ENCODE peak calls at places on chromosomes 16 and 17, in eight cellular contexts. C is stimulated activated CD4-positive, alpha-beta T cell treated with anti-CD3 and anti-CD28 coated beads, Interleukin-1b, Interleukin-23, amount 100 ng/mL, for 1 hour; O is NCI-H1048; A is NCI-H82; L is effector CD4-positive, alpha-beta T cell; E is stimulated activated CD8-positive, alpha-beta memory T cell treated with anti-CD3 and anti-CD28 coated beads, Interleukin-12 subunit alpha, Interleukin-12 subunit beta, amount 100 ng/mL, for 4 hours; H is GF-D8; R is NCI-H1092 treated with DMSO at 0.1 percent for 48 hours. J is an unnamed sample.

GRCh38 chr16:6009151-6009550 is 911.6 kb upstream of the EEF2KMT start:
- DNase-seq in C (no peak), O (no peak), A (no peak), L (no peak), E (no peak), H (no peak), R (no peak), J (no peak)

GRCh38 chr17:67200727-67201301 is 44.2 kb downstream of the HELZ start:
- DNase-seq in C (no peak), O (no peak), A (peak), L (no peak), E (no peak), H (no peak), R (no peak), J (no peak)

GRCh38 chr17:64355536-64356303 is 34.9 kb downstream of the PECAM1 start:
- DNase-seq in C (no peak), O (no peak), A (no peak), L (no peak), E (no peak), H (no peak), R (no peak), J (no peak)

GRCh38 chr16:11312718-11313492 is 31.8 kb upstream of the PRM1 start:
- DNase-seq in C (no peak), O (no peak), A (no peak), L (no peak), E (no peak), H (no peak), R (no peak), J (no peak)

GRCh38 chr16:12500771-12501170 is 302.9 kb downstream of the CPPED1 start:
- DNase-seq in C (no peak), O (no peak), A (no peak), L (no peak), E (no peak), H (no peak), R (no peak), J (no peak)

GRCh38 chr17:82668024-82668630 is 19.9 kb upstream of the WDR45B start:
- DNase-seq in C (no peak), O (no peak), A (no peak), L (no peak), E (no peak), H (no peak), R (no peak), J (no peak)

GRCh38 chr17:82583720-82584234 is 64.2 kb downstream of the FOXK2 start:
- DNase-seq in C (no peak), O (no peak), A (no peak), L (no peak), E (peak), H (no peak), R (no peak), J (no peak)

GRCh38 chr16:75506567-75506966 is 11.3 kb upstream of the CHST6 start:
- DNase-seq in C (no peak), O (no peak), A (no peak), L (no peak), E (no peak), H (peak), R (no peak), J (no peak)